ENCODE peak calls at places on chromosomes 11 and 22, in four cellular contexts. B, R, L and W are unnamed samples.
A peak's percentile ranks its signal among the peaks of the same experiment; 100 is the strongest.

GRCh38 chr11:105899776-105900175 is 122.3 kb downstream of the MSANTD4 start:
- DNase-seq in B (no peak), R (no peak), L (no peak), W (no peak)

GRCh38 chr11:65498042-65498726 is 661 bp upstream of the MALAT1 start:
- DNase-seq in B (peak; percentile 63), L (peak; percentile 74), R (no peak), W (no peak)

GRCh38 chr22:17063372-17064106 is 21.3 kb upstream of the IL17RA start:
- DNase-seq in L (no peak), R (no peak), B (no peak), W (no peak)

GRCh38 chr11:86162257-86162656 is 82.3 kb upstream of the EED start:
- DNase-seq in B (no peak), R (no peak), L (peak; percentile 76), W (peak; percentile 90)

GRCh38 chr22:50627452-50627913 is 469 bp downstream of the ARSA start:
- DNase-seq in R (peak; percentile 74), L (no peak), B (no peak), W (no peak)

GRCh38 chr11:22207162-22207561 is 14.3 kb downstream of the ANO5 start:
- DNase-seq in L (no peak), B (no peak), R (no peak), W (no peak)

GRCh38 chr22:23386822-23387580 is 193.1 kb downstream of the IGLL1 start:
- DNase-seq in B (no peak), L (peak; percentile 60), R (peak; percentile 51), W (no peak)

GRCh38 chr11:16265022-16265421 is 91.3 kb downstream of the SOX6 start:
- DNase-seq in B (no peak), L (no peak), R (no peak), W (no peak)

GRCh38 chr11:88709567-88709966 is 356.2 kb downstream of the GRM5 start:
- DNase-seq in L (no peak), B (no peak), R (no peak), W (no peak)

GRCh38 chr11:132346558-132347148 is 976.2 kb downstream of the NTM start:
- DNase-seq in B (no peak), R (no peak), L (no peak), W (no peak)

GRCh38 chr11:94315664-94316063 is 11.3 kb downstream of the IZUMO1R start:
- DNase-seq in B (no peak), L (no peak), R (no peak), W (no peak)

GRCh38 chr11:45378516-45378915 is 92.4 kb upstream of the SYT13 start:
- DNase-seq in L (no peak), R (no peak), B (no peak), W (no peak)

GRCh38 chr11:9144828-9145227 is 53.4 kb upstream of the SCUBE2 start:
- DNase-seq in R (no peak), L (no peak), B (no peak), W (peak; percentile 20)

GRCh38 chr22:23263651-23264555 is 83.6 kb downstream of the BCR start:
- DNase-seq in B (peak; percentile 61), R (no peak), L (no peak), W (no peak)

GRCh38 chr11:13494051-13494450 is 1.7 kb downstream of the PTH start:
- DNase-seq in B (no peak), L (no peak), R (no peak), W (no peak)

GRCh38 chr22:40105755-40106154 is 72.0 kb upstream of the TNRC6B start:
- DNase-seq in R (no peak), B (no peak), L (no peak), W (no peak)

GRCh38 chr22:44523981-44524759 is 26.1 kb upstream of the RTL6 start:
- DNase-seq in L (peak; percentile 25), R (no peak), B (no peak), W (peak; percentile 88)

GRCh38 chr22:41561788-41562187 is 978 bp downstream of the CSDC2 start:
- DNase-seq in R (peak; percentile 63), B (no peak), L (peak; percentile 72), W (no peak)

GRCh38 chr11:8065031-8065430 is 16.0 kb upstream of the TUB start:
- DNase-seq in L (no peak), B (no peak), R (no peak), W (no peak)

GRCh38 chr11:10051868-10052586 is 242.0 kb downstream of the SBF2 start:
- DNase-seq in B (no peak), R (no peak), L (no peak), W (no peak)

GRCh38 chr11:64841592-64842365 is 2.7 kb downstream of the CDC42BPG start:
- DNase-seq in R (peak; percentile 80), L (no peak), B (no peak), W (no peak)

GRCh38 chr11:109783842-109784241 is 309.4 kb upstream of the ZC3H12C start:
- DNase-seq in R (no peak), B (no peak), L (no peak), W (no peak)

GRCh38 chr11:104916442-104916841 is 18.2 kb upstream of the CASP12 start:
- DNase-seq in R (no peak), B (no peak), L (no peak), W (no peak)

DNA sequence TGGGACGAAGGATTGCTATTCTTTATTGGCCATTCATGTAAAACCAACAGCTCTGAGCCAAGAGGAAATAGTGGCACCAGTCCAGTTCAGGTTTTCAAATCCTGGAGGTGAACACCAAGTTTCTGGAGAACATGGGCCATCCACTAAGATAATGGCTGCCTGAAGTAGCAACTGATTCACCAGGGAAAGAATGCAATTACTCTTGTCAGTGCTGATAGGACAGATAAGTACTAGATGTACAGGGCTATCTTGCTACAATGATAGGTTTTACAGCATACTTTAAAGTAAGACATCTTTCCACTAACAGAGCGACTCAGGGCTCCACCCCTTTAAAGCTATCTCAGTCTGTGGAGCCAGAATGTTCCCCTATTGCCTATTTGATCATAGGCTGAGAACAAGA is 36.8 kb upstream of the APOA1 start:
- DNase-seq in L (no peak), R (no peak), B (no peak), W (no peak)
- H3K4me3 ChIP-seq in L (no peak overlapping the region), R (no peak overlapping the region), B (no peak overlapping the region), W (no peak overlapping the region)

DNA sequence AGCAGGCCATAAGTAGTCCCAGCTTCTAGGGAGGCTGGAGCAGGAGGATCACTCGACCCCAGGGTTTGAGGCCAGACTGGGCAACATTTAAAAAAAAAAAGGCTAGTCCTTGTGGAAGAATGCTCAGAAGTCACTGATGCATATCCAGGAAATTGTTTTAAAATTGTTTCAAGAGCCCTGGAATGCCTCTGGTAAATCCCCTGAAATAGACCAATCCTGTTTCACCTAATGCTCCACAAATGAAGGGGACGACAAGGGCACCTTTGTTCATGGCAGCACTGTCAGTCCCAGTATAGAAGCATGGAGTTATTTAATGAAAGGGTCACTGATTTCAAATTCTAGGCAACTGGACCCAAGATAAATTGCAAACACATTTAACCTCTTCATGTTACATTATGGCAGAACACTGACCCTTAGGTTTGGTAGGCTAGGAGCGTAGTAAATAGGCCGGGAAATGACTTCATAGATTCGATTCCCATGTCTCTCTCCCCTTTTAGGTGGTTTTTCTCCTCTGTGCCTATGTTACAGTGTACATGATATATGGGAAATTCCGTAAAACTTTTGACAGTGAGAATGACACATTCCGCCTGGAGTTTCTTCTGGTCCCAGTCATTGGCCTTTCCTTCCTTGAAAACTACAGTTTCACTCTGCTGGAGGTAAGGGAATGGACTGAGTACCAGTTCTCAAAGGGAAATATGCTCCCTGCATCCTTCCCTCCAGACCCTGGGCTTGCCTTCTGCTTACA is 11.4 kb downstream of the KDELR3 start:
- DNase-seq in B (no peak), R (no peak), L (no peak), W (no peak)
- H3K36me3 ChIP-seq in B (peaks cover 19% of the 10 kb centered on the region), R (peaks cover 19% of the 10 kb centered on the region), L (peaks cover 40% of the 10 kb centered on the region), W (peaks cover 51% of the 10 kb centered on the region)

GRCh38 chr11:17718510-17718962 is 835 bp upstream of the MYOD1 start:
- DNase-seq in B (no peak), L (no peak), R (peak; percentile 55), W (no peak)

GRCh38 chr11:17720796-17721171 is 1.4 kb downstream of the MYOD1 start:
- DNase-seq in B (no peak), R (peak; percentile 76), L (no peak), W (no peak)

GRCh38 chr11:17718015-17718414 is 1.4 kb upstream of the MYOD1 start:
- DNase-seq in B (no peak), R (no peak), L (no peak), W (no peak)

GRCh38 chr11:17719940-17720795 is 797 bp downstream of the MYOD1 start:
- DNase-seq in B (no peak), L (no peak), R (peak; percentile 92), W (no peak)

GRCh38 chr11:17719028-17719939 is at the start of gene MYOD1:
- DNase-seq in B (no peak), L (no peak), R (peak; percentile 90), W (no peak)
- H3K27me3 ChIP-seq in B (no peaks in the 10 kb centered on the region), L (no peaks in the 10 kb centered on the region), R (peaks cover 97% of the 10 kb centered on the region), W (no peaks in the 10 kb centered on the region)

GRCh38 chr11:120137187-120137610 is 714 bp downstream of the TRIM29 start:
- DNase-seq in R (no peak), B (no peak), L (peak; percentile 57), W (no peak)
- H3K4me3 ChIP-seq in R (no peak overlapping the region), B (no peak overlapping the region), L (no peak overlapping the region), W (no peak overlapping the region)

GRCh38 chr11:68594123-68594522 is 90.2 kb upstream of the GAL start:
- DNase-seq in R (no peak), B (no peak), L (no peak), W (no peak)
- H3K36me3 ChIP-seq in R (peaks cover 47% of the 10 kb centered on the region), B (peaks cover 70% of the 10 kb centered on the region), L (peaks cover 80% of the 10 kb centered on the region), W (peaks cover 80% of the 10 kb centered on the region)